ENCODE peak calls at places on chromosome 21, in four cellular contexts. One of them, this sample, is unnamed.

GRCh38 chr21:27476696-27477095 is 509.8 kb upstream of the ADAMTS5 start:
- DNase-seq in Right ventricle myocardium superior: no peak
- DNase-seq in stimulated activated CD8-positive, alpha-beta memory T cell treated with anti-CD3 and anti-CD28 coated beads, Interleukin-2, amount 100 ng/mL, for 1 hour: no peak
- DNase-seq in lung: no peak
- DNase-seq in this sample: no peak

GRCh38 chr21:8990326-8991087 is 1530.9 kb upstream of the TPTE start:
- DNase-seq in lung: no peak
- DNase-seq in Right ventricle myocardium superior: no peak
- DNase-seq in stimulated activated CD8-positive, alpha-beta memory T cell treated with anti-CD3 and anti-CD28 coated beads, Interleukin-2, amount 100 ng/mL, for 1 hour: no peak
- DNase-seq in this sample: no peak

GRCh38 chr21:45987121-45987711 is 5.6 kb downstream of the COL6A1 start:
- DNase-seq in stimulated activated CD8-positive, alpha-beta memory T cell treated with anti-CD3 and anti-CD28 coated beads, Interleukin-2, amount 100 ng/mL, for 1 hour: no peak
- DNase-seq in Right ventricle myocardium superior: peak
- DNase-seq in lung: no peak
- DNase-seq in this sample: no peak

GRCh38 chr21:45829566-45830147 is 151.9 kb upstream of the COL6A1 start:
- DNase-seq in stimulated activated CD8-positive, alpha-beta memory T cell treated with anti-CD3 and anti-CD28 coated beads, Interleukin-2, amount 100 ng/mL, for 1 hour: no peak
- DNase-seq in lung: no peak
- DNase-seq in Right ventricle myocardium superior: no peak
- DNase-seq in this sample: no peak

GRCh38 chr21:15060776-15061175 is 4.0 kb downstream of the NRIP1 start:
- DNase-seq in lung: no peak
- DNase-seq in stimulated activated CD8-positive, alpha-beta memory T cell treated with anti-CD3 and anti-CD28 coated beads, Interleukin-2, amount 100 ng/mL, for 1 hour: no peak
- DNase-seq in Right ventricle myocardium superior: no peak
- DNase-seq in this sample: no peak

GRCh38 chr21:34022557-34023335 is 50.6 kb upstream of the MRPS6 start:
- DNase-seq in Right ventricle myocardium superior: no peak
- DNase-seq in lung: no peak
- DNase-seq in stimulated activated CD8-positive, alpha-beta memory T cell treated with anti-CD3 and anti-CD28 coated beads, Interleukin-2, amount 100 ng/mL, for 1 hour: no peak
- DNase-seq in this sample: no peak

GRCh38 chr21:38140192-38140905 is 116.4 kb upstream of the KCNJ15 start:
- DNase-seq in Right ventricle myocardium superior: peak
- DNase-seq in lung: peak
- DNase-seq in stimulated activated CD8-positive, alpha-beta memory T cell treated with anti-CD3 and anti-CD28 coated beads, Interleukin-2, amount 100 ng/mL, for 1 hour: no peak
- DNase-seq in this sample: peak

GRCh38 chr21:32545948-32546441 is 39.3 kb downstream of the TCP10L start:
- DNase-seq in lung: no peak
- DNase-seq in Right ventricle myocardium superior: no peak
- DNase-seq in stimulated activated CD8-positive, alpha-beta memory T cell treated with anti-CD3 and anti-CD28 coated beads, Interleukin-2, amount 100 ng/mL, for 1 hour: no peak
- DNase-seq in this sample: no peak

GRCh38 chr21:28781602-28782274 is 210.9 kb downstream of the LTN1 start:
- DNase-seq in Right ventricle myocardium superior: no peak
- DNase-seq in stimulated activated CD8-positive, alpha-beta memory T cell treated with anti-CD3 and anti-CD28 coated beads, Interleukin-2, amount 100 ng/mL, for 1 hour: no peak
- DNase-seq in lung: no peak
- DNase-seq in this sample: peak

GRCh38 chr21:29654855-29655254 is 284.9 kb downstream of the GRIK1 start:
- DNase-seq in Right ventricle myocardium superior: no peak
- DNase-seq in lung: no peak
- DNase-seq in stimulated activated CD8-positive, alpha-beta memory T cell treated with anti-CD3 and anti-CD28 coated beads, Interleukin-2, amount 100 ng/mL, for 1 hour: no peak
- DNase-seq in this sample: no peak

GRCh38 chr21:35593000-35593502 is 467.3 kb downstream of the SETD4 start:
- DNase-seq in lung: no peak
- DNase-seq in stimulated activated CD8-positive, alpha-beta memory T cell treated with anti-CD3 and anti-CD28 coated beads, Interleukin-2, amount 100 ng/mL, for 1 hour: no peak
- DNase-seq in Right ventricle myocardium superior: no peak
- DNase-seq in this sample: peak

GRCh38 chr21:41953831-41954653 is at the start of gene C2CD2:
- DNase-seq in lung: peak
- DNase-seq in stimulated activated CD8-positive, alpha-beta memory T cell treated with anti-CD3 and anti-CD28 coated beads, Interleukin-2, amount 100 ng/mL, for 1 hour: no peak
- DNase-seq in Right ventricle myocardium superior: peak
- DNase-seq in this sample: peak

GRCh38 chr21:44432841-44433790 is 22.2 kb upstream of the LRRC3 start:
- DNase-seq in lung: no peak
- DNase-seq in stimulated activated CD8-positive, alpha-beta memory T cell treated with anti-CD3 and anti-CD28 coated beads, Interleukin-2, amount 100 ng/mL, for 1 hour: no peak
- DNase-seq in Right ventricle myocardium superior: peak
- DNase-seq in this sample: no peak

GRCh38 chr21:38850277-38850951 is 44.7 kb downstream of the ETS2 start:
- DNase-seq in lung: no peak
- DNase-seq in Right ventricle myocardium superior: no peak
- DNase-seq in stimulated activated CD8-positive, alpha-beta memory T cell treated with anti-CD3 and anti-CD28 coated beads, Interleukin-2, amount 100 ng/mL, for 1 hour: no peak
- DNase-seq in this sample: no peak

GRCh38 chr21:32844653-32845443 is 73.3 kb upstream of the PAXBP1 start:
- DNase-seq in lung: no peak
- DNase-seq in stimulated activated CD8-positive, alpha-beta memory T cell treated with anti-CD3 and anti-CD28 coated beads, Interleukin-2, amount 100 ng/mL, for 1 hour: no peak
- DNase-seq in Right ventricle myocardium superior: no peak
- DNase-seq in this sample: peak

GRCh38 chr21:31923756-31924155 is 50.9 kb downstream of the HUNK start:
- DNase-seq in Right ventricle myocardium superior: no peak
- DNase-seq in lung: no peak
- DNase-seq in stimulated activated CD8-positive, alpha-beta memory T cell treated with anti-CD3 and anti-CD28 coated beads, Interleukin-2, amount 100 ng/mL, for 1 hour: no peak
- DNase-seq in this sample: no peak

GRCh38 chr21:36132691-36133090 is 2.2 kb upstream of the CBR3 start:
- DNase-seq in lung: no peak
- DNase-seq in Right ventricle myocardium superior: peak
- DNase-seq in stimulated activated CD8-positive, alpha-beta memory T cell treated with anti-CD3 and anti-CD28 coated beads, Interleukin-2, amount 100 ng/mL, for 1 hour: no peak
- DNase-seq in this sample: no peak

GRCh38 chr21:38771536-38771935 is 34.2 kb upstream of the ETS2 start:
- DNase-seq in stimulated activated CD8-positive, alpha-beta memory T cell treated with anti-CD3 and anti-CD28 coated beads, Interleukin-2, amount 100 ng/mL, for 1 hour: no peak
- DNase-seq in Right ventricle myocardium superior: no peak
- DNase-seq in lung: no peak
- DNase-seq in this sample: no peak

GRCh38 chr21:28601708-28602107 is 391.0 kb downstream of the LTN1 start:
- DNase-seq in stimulated activated CD8-positive, alpha-beta memory T cell treated with anti-CD3 and anti-CD28 coated beads, Interleukin-2, amount 100 ng/mL, for 1 hour: no peak
- DNase-seq in Right ventricle myocardium superior: no peak
- DNase-seq in lung: peak
- DNase-seq in this sample: no peak

GRCh38 chr21:44812640-44813039 is 5.2 kb downstream of the SUMO3 start:
- DNase-seq in lung: no peak
- DNase-seq in stimulated activated CD8-positive, alpha-beta memory T cell treated with anti-CD3 and anti-CD28 coated beads, Interleukin-2, amount 100 ng/mL, for 1 hour: no peak
- DNase-seq in Right ventricle myocardium superior: no peak
- DNase-seq in this sample: no peak

GRCh38 chr21:42781150-42781980 is 98.0 kb downstream of the WDR4 start:
- DNase-seq in lung: no peak
- DNase-seq in Right ventricle myocardium superior: no peak
- DNase-seq in stimulated activated CD8-positive, alpha-beta memory T cell treated with anti-CD3 and anti-CD28 coated beads, Interleukin-2, amount 100 ng/mL, for 1 hour: no peak
- DNase-seq in this sample: no peak

GRCh38 chr21:46426313-46427046 is 32.2 kb upstream of the DIP2A start:
- DNase-seq in Right ventricle myocardium superior: peak
- DNase-seq in lung: no peak
- DNase-seq in stimulated activated CD8-positive, alpha-beta memory T cell treated with anti-CD3 and anti-CD28 coated beads, Interleukin-2, amount 100 ng/mL, for 1 hour: no peak
- DNase-seq in this sample: no peak

GRCh38 chr21:28642891-28643290 is 349.8 kb downstream of the LTN1 start:
- DNase-seq in Right ventricle myocardium superior: no peak
- DNase-seq in stimulated activated CD8-positive, alpha-beta memory T cell treated with anti-CD3 and anti-CD28 coated beads, Interleukin-2, amount 100 ng/mL, for 1 hour: no peak
- DNase-seq in lung: no peak
- DNase-seq in this sample: no peak

GRCh38 chr21:25881524-25882376 is 147.0 kb downstream of the GABPA start:
- DNase-seq in Right ventricle myocardium superior: peak
- DNase-seq in stimulated activated CD8-positive, alpha-beta memory T cell treated with anti-CD3 and anti-CD28 coated beads, Interleukin-2, amount 100 ng/mL, for 1 hour: peak
- DNase-seq in lung: peak
- DNase-seq in this sample: peak

GRCh38 chr21:32241434-32241785 is 37.4 kb downstream of the MIS18A start:
- DNase-seq in Right ventricle myocardium superior: no peak
- DNase-seq in stimulated activated CD8-positive, alpha-beta memory T cell treated with anti-CD3 and anti-CD28 coated beads, Interleukin-2, amount 100 ng/mL, for 1 hour: no peak
- DNase-seq in lung: no peak
- DNase-seq in this sample: no peak

GRCh38 chr21:34820051-34820450 is 151.3 kb downstream of the CLIC6 start:
- DNase-seq in Right ventricle myocardium superior: no peak
- DNase-seq in stimulated activated CD8-positive, alpha-beta memory T cell treated with anti-CD3 and anti-CD28 coated beads, Interleukin-2, amount 100 ng/mL, for 1 hour: no peak
- DNase-seq in lung: no peak
- DNase-seq in this sample: peak

GRCh38 chr21:35428041-35428400 is 378.9 kb upstream of the RUNX1 start:
- DNase-seq in lung: no peak
- DNase-seq in Right ventricle myocardium superior: no peak
- DNase-seq in stimulated activated CD8-positive, alpha-beta memory T cell treated with anti-CD3 and anti-CD28 coated beads, Interleukin-2, amount 100 ng/mL, for 1 hour: no peak
- DNase-seq in this sample: no peak

GRCh38 chr21:14284439-14284838 is 68.5 kb downstream of the RBM11 start:
- DNase-seq in lung: no peak
- DNase-seq in Right ventricle myocardium superior: no peak
- DNase-seq in stimulated activated CD8-positive, alpha-beta memory T cell treated with anti-CD3 and anti-CD28 coated beads, Interleukin-2, amount 100 ng/mL, for 1 hour: no peak
- DNase-seq in this sample: no peak

GRCh38 chr21:37653201-37653600 is 263.1 kb downstream of the KCNJ6 start:
- DNase-seq in lung: no peak
- DNase-seq in Right ventricle myocardium superior: no peak
- DNase-seq in stimulated activated CD8-positive, alpha-beta memory T cell treated with anti-CD3 and anti-CD28 coated beads, Interleukin-2, amount 100 ng/mL, for 1 hour: no peak
- DNase-seq in this sample: no peak

GRCh38 chr21:42276076-42276475 is 39.1 kb downstream of the TFF3 start:
- DNase-seq in lung: no peak
- DNase-seq in stimulated activated CD8-positive, alpha-beta memory T cell treated with anti-CD3 and anti-CD28 coated beads, Interleukin-2, amount 100 ng/mL, for 1 hour: no peak
- DNase-seq in Right ventricle myocardium superior: no peak
- DNase-seq in this sample: no peak

GRCh38 chr21:36035381-36035791 is 24.9 kb downstream of the SETD4 start:
- DNase-seq in lung: no peak
- DNase-seq in Right ventricle myocardium superior: no peak
- DNase-seq in stimulated activated CD8-positive, alpha-beta memory T cell treated with anti-CD3 and anti-CD28 coated beads, Interleukin-2, amount 100 ng/mL, for 1 hour: no peak
- DNase-seq in this sample: peak

GRCh38 chr21:29867796-29868195 is 72.0 kb downstream of the GRIK1 start:
- DNase-seq in stimulated activated CD8-positive, alpha-beta memory T cell treated with anti-CD3 and anti-CD28 coated beads, Interleukin-2, amount 100 ng/mL, for 1 hour: no peak
- DNase-seq in Right ventricle myocardium superior: no peak
- DNase-seq in lung: no peak
- DNase-seq in this sample: no peak

GRCh38 chr21:31098576-31099005 is 60.3 kb upstream of the KRTAP19-8 start:
- DNase-seq in lung: peak
- DNase-seq in stimulated activated CD8-positive, alpha-beta memory T cell treated with anti-CD3 and anti-CD28 coated beads, Interleukin-2, amount 100 ng/mL, for 1 hour: peak
- DNase-seq in Right ventricle myocardium superior: peak
- DNase-seq in this sample: peak

GRCh38 chr21:45016491-45017375 is 57.6 kb upstream of the ADARB1 start:
- DNase-seq in Right ventricle myocardium superior: peak
- DNase-seq in lung: no peak
- DNase-seq in stimulated activated CD8-positive, alpha-beta memory T cell treated with anti-CD3 and anti-CD28 coated beads, Interleukin-2, amount 100 ng/mL, for 1 hour: no peak
- DNase-seq in this sample: no peak

GRCh38 chr21:34704119-34704518 is 35.3 kb downstream of the CLIC6 start:
- DNase-seq in Right ventricle myocardium superior: no peak
- DNase-seq in lung: no peak
- DNase-seq in stimulated activated CD8-positive, alpha-beta memory T cell treated with anti-CD3 and anti-CD28 coated beads, Interleukin-2, amount 100 ng/mL, for 1 hour: no peak
- DNase-seq in this sample: no peak

GRCh38 chr21:39006653-39007417 is 176.4 kb downstream of the PSMG1 start:
- DNase-seq in Right ventricle myocardium superior: peak
- DNase-seq in stimulated activated CD8-positive, alpha-beta memory T cell treated with anti-CD3 and anti-CD28 coated beads, Interleukin-2, amount 100 ng/mL, for 1 hour: no peak
- DNase-seq in lung: peak
- DNase-seq in this sample: no peak

This sample was measured in SJCRH30.